ENCODE peak calls at places on chromosomes 7 and 10, in eight cellular contexts. V is right lobe of liver, J is HepG2, T is esophagus squamous epithelium, A is stomach, U is transverse colon, X is ovary, Y is H1. D is an unnamed sample.

GRCh38 chr10:127973810-127974311 is 67.0 kb downstream of the PTPRE start:
- DNase-seq in V (no peak), J (no peak), T (no peak), A (no peak), U (no peak), X (no peak), Y (peak; percentile 36), D (no peak)

GRCh38 chr10:117137031-117137910 is 799 bp downstream of the VAX1 start:
- DNase-seq in V (peak; percentile 32), J (no peak), T (no peak), A (no peak), U (no peak), X (no peak), Y (no peak), D (peak; percentile 80)

GRCh38 chr10:123424537-123424936 is 241.6 kb upstream of the GPR26 start:
- DNase-seq in V (no peak), J (no peak), T (no peak), A (no peak), U (no peak), X (no peak), Y (no peak), D (no peak)

GRCh38 chr7:141114141-141114664 is 40.3 kb downstream of the TMEM178B start:
- DNase-seq in V (no peak), J (no peak), T (no peak), A (no peak), U (no peak), X (no peak), Y (no peak), D (no peak)

GRCh38 chr10:49751216-49751615 is 10.9 kb downstream of the OGDHL start:
- DNase-seq in V (no peak), J (no peak), T (no peak), A (no peak), U (no peak), X (no peak), Y (no peak), D (no peak)

GRCh38 chr7:115274-115911 is 77.0 kb upstream of the FAM20C start:
- DNase-seq in V (no peak), J (no peak), T (no peak), A (no peak), U (no peak), X (no peak), Y (no peak), D (no peak)

GRCh38 chr10:102538811-102539210 is 35.0 kb downstream of the SUFU start:
- DNase-seq in V (no peak), J (no peak), T (no peak), A (no peak), U (no peak), X (no peak), Y (no peak), D (no peak)

GRCh38 chr7:128010392-128011078 is 20.7 kb downstream of the LRRC4 start:
- DNase-seq in V (no peak), J (no peak), T (no peak), A (no peak), U (no peak), X (no peak), Y (no peak), D (no peak)

GRCh38 chr10:75542902-75543301 is 111.5 kb downstream of the LRMDA start:
- DNase-seq in V (no peak), J (no peak), T (no peak), A (no peak), U (peak; percentile 30), X (no peak), Y (no peak), D (no peak)

GRCh38 chr10:75538144-75538543 is 106.7 kb downstream of the LRMDA start:
- DNase-seq in V (no peak), J (no peak), T (no peak), A (no peak), U (no peak), X (no peak), Y (no peak), D (no peak)

GRCh38 chr10:75542084-75542483 is 110.7 kb downstream of the LRMDA start:
- DNase-seq in V (no peak), J (no peak), T (no peak), A (no peak), U (no peak), X (no peak), Y (no peak), D (no peak)

GRCh38 chr10:75541411-75541810 is 110.0 kb downstream of the LRMDA start:
- DNase-seq in V (no peak), J (no peak), T (no peak), A (no peak), U (no peak), X (no peak), Y (no peak), D (no peak)

GRCh38 chr10:75540357-75541335 is 109.2 kb downstream of the LRMDA start:
- DNase-seq in V (no peak), J (no peak), T (no peak), A (no peak), U (no peak), X (no peak), Y (no peak), D (no peak)
- TF ChIP-seq POLR2A in V (no peak), J (no peak), T (no peak), A (no peak), U (no peak), X (no peak), Y (no peak), D (no peak)

GRCh38 chr10:31928531-31929259 is at the start of gene ARHGAP12:
- DNase-seq in V (peak; percentile 92), J (peak; percentile 74), T (peak; percentile 38), A (peak; percentile 95), U (peak; percentile 94), X (peak; percentile 90), Y (no peak), D (peak; percentile 100)

GRCh38 chr10:31929986-31930675 is 1.5 kb upstream of the ARHGAP12 start:
- DNase-seq in V (no peak), J (no peak), T (no peak), A (no peak), U (no peak), X (no peak), Y (no peak), D (no peak)

GRCh38 chr10:31927597-31928530 is 767 bp downstream of the ARHGAP12 start:
- DNase-seq in V (peak; percentile 63), J (peak; percentile 74), T (peak; percentile 19), A (peak; percentile 50), U (peak; percentile 62), X (peak; percentile 55), Y (no peak), D (peak; percentile 56)

GRCh38 chr10:31926765-31927596 is 1.6 kb downstream of the ARHGAP12 start:
- DNase-seq in V (no peak), J (no peak), T (no peak), A (no peak), U (no peak), X (no peak), Y (no peak), D (no peak)

DNA sequence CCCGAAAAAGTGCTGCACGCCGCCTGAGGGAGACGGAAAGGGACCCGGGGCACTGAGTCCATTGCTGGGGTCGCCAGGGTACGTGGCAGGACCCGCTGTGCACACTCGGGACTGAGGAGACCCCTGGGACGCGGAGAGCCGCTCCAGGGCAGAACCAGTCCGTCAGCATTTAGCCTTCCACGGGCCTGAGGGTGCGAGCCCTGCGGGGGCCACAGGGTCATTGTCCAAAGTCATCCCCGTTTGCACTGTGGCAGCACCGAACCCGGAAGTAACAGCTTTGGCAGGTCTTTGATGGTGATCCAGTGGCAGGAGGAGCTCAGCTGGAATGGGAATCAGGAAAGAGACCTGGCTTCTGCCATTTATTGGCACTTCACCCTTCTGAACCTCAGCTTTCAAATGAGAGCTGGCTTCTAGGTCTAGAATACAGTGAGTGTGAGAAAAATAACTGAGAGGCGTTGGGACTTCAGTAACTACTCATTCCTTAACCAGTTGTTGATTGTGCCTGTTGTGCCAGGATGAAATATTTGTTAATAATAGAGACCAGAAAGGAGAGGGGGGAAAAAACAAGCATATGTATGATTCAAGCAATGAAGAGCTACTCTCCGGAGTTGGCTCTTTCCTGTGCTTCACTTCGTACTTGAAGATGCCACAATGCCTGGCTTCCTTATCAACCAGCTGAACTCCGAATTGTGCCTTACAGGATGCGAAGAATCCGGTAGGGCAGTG is 792 bp upstream of the ARHGAP12 start:
- DNase-seq in V (peak; percentile 78), J (peak; percentile 77), T (no peak), A (peak; percentile 75), U (peak; percentile 77), X (peak; percentile 43), Y (no peak), D (peak; percentile 77)
- TF ChIP-seq POLR2A in V (peak; percentile 19), J (peak; percentile 55), T (no peak), A (no peak), U (no peak), X (no peak), Y (no peak), D (no peak)

GRCh38 chr7:65379318-65379717 is 5.7 kb downstream of the ZNF92 start:
- DNase-seq in V (no peak), J (peak; percentile 72), T (no peak), A (no peak), U (no peak), X (no peak), Y (no peak), D (no peak)

GRCh38 chr7:65371468-65371867 is 2.2 kb upstream of the ZNF92 start:
- DNase-seq in V (no peak), J (peak; percentile 25), T (no peak), A (peak; percentile 52), U (no peak), X (peak; percentile 11), Y (no peak), D (no peak)

GRCh38 chr7:65369843-65370242 is 3.8 kb upstream of the ZNF92 start:
- DNase-seq in V (no peak), J (no peak), T (no peak), A (no peak), U (no peak), X (no peak), Y (no peak), D (no peak)

DNA sequence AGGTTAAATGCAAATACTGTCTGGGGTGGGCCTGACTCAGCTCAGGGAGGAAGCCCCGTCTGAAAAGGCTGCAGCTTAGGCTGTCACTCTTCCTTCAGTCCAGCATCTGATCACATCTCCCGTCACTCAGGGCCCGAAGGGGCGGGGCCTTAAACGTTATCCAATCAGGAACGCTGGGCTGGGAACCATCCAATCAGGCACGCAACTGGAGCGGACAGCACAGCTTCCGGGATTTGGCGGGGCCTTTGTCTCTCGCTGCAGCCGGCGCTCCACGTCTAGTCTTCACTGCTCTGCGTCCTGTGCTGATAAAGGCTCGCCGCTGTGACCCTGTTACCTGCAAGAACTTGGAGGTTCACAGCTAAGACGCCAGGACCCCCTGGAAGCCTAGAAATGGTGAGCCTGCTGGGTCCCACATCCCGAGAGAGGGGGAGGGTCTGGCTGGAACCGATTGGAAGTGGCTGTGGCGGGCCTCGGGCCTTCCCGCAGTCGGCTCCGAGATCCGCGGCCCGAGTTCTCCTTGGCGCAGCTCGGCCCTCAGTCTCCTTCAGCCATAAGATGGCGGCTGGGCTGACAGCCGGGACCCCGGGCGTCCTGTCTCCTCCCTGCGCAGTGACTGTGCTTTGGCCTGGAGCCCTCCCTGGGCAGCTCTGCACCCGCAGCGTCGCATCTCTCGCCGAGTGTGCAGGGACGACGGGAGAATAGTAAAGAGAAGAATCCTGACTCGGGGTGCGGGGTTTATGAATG is at the start of gene ZNF92:
- DNase-seq in V (peak; percentile 97), J (peak; percentile 97), T (peak; percentile 87), A (peak; percentile 98), U (peak; percentile 98), X (peak; percentile 90), Y (peak; percentile 93), D (peak; percentile 90)
- TF ChIP-seq POLR2A in V (peak; percentile 94), J (peak; percentile 94), T (peak; percentile 93), A (no peak), U (peak; percentile 95), X (peak; percentile 52), Y (peak; percentile 97), D (no peak)

GRCh38 chr7:130142654-130143333 is 62.4 kb downstream of the TMEM209 start:
- DNase-seq in V (no peak), J (no peak), T (no peak), A (no peak), U (no peak), X (no peak), Y (no peak), D (no peak)

GRCh38 chr7:130141858-130142653 is 63.1 kb downstream of the TMEM209 start:
- DNase-seq in V (no peak), J (no peak), T (no peak), A (no peak), U (no peak), X (peak; percentile 36), Y (no peak), D (peak; percentile 72)

GRCh38 chr7:130140551-130141160 is 64.5 kb downstream of the TMEM209 start:
- DNase-seq in V (no peak), J (no peak), T (no peak), A (no peak), U (no peak), X (no peak), Y (no peak), D (peak; percentile 84)

GRCh38 chr7:130139193-130139950 is 65.8 kb downstream of the TMEM209 start:
- DNase-seq in V (no peak), J (no peak), T (no peak), A (no peak), U (no peak), X (no peak), Y (no peak), D (no peak)

DNA sequence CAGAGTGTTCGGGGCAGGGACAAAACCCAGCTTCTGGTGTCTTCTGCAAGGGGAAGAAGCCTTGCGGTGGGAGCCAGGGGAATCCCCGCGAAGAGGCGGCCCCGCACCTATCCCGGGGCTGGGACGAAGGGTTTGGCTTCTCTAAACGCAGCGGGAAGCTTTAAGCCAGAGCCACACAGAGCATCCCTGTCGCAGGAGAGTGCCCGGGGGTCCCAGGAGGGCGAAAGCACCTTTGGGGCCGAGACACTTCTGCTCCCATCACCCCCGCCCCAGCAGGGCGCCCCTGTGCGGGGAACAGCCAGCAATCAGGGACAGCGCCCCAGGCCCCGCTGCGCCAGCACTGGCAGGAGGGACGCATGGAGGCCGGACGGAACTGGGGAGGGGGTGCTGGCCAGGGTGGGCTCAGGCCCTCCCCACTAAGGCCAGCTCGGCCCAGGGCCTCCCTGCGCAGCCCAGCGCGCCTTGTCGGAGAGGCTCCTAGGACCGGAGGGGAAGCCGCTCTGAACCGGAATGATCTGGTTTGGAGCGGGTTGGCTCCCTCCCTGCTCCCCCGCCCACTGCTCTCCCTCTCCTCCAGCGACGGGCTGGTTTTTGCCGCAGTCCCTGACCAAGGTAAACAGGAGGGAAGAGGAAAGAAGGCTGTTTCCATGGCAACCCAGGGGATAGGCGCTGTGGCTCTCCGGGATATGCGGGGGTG is 63.9 kb downstream of the TMEM209 start:
- DNase-seq in V (peak; percentile 46), J (no peak), T (no peak), A (peak; percentile 70), U (peak; percentile 81), X (peak; percentile 84), Y (peak; percentile 62), D (peak; percentile 86)
- TF ChIP-seq POLR2A in V (no peak), J (no peak), T (no peak), A (no peak), U (peak; percentile 40), X (peak; percentile 71), Y (no peak), D (no peak)

D was measured in upper lobe of left lung.